ENCODE peak calls at places on chromosomes 12 and 14, in five cellular contexts. U is dorsolateral prefrontal cortex; X is activated effector memory CD4-positive, alpha-beta T cell treated with anti-CD3 and anti-CD28 coated beads, Interleukin-2, amount 50 U/mL, for 16 hours; Z is activated T-cell treated with anti-CD3 and anti-CD28 coated beads for 4 hours; S is NCI-H1092 treated with DMSO at 0.1 percent for 48 hours. J is an unnamed sample.

GRCh38 chr14:79278798-79279644 is 932.3 kb downstream of the DIO2 start:
- DNase-seq in U (peak), X (no peak), Z (no peak), S (peak), J (peak)

GRCh38 chr12:104930388-104931326 is 27.4 kb downstream of the SLC41A2 start:
- DNase-seq in U (no peak), X (peak), Z (no peak), S (no peak), J (no peak)

GRCh38 chr14:61555056-61555838 is 140.1 kb upstream of the HIF1A start:
- DNase-seq in U (no peak), X (no peak), Z (no peak), S (no peak), J (no peak)

GRCh38 chr12:53999596-54000104 is 311 bp upstream of the HOXC9 start:
- DNase-seq in U (no peak), X (no peak), Z (no peak), S (peak), J (peak)

GRCh38 chr14:88987516-88987915 is 163.1 kb downstream of the TTC8 start:
- DNase-seq in U (no peak), X (no peak), Z (no peak), S (no peak), J (no peak)

GRCh38 chr12:106760184-106760531 is 14.3 kb upstream of the RIC8B start:
- DNase-seq in U (no peak), X (peak), Z (no peak), S (no peak), J (no peak)

GRCh38 chr12:46942579-46942978 is 116.8 kb upstream of the SLC38A4 start:
- DNase-seq in U (no peak), X (no peak), Z (no peak), S (no peak), J (no peak)

GRCh38 chr12:103671367-103671766 is 84.3 kb downstream of the STAB2 start:
- DNase-seq in U (no peak), X (no peak), Z (no peak), S (no peak), J (no peak)

GRCh38 chr12:131591136-131591535 is 119.8 kb upstream of the SFSWAP start:
- DNase-seq in U (no peak), X (no peak), Z (no peak), S (no peak), J (no peak)

GRCh38 chr12:118633071-118633470 is 256.7 kb downstream of the SUDS3 start:
- DNase-seq in U (no peak), X (no peak), Z (no peak), S (no peak), J (no peak)

J was measured in cerebellar cortex.